ENCODE peak calls at places on chromosomes 11 and 22, in eight cellular contexts. I is GM23338; D is KG1; H is activated T-cell treated with anti-CD3 and anti-CD28 coated beads for 1 hour; Z is RPMI7951; X is fibroblast of the aortic adventitia; U is HCEC 1CT; B is stimulated activated CD4-positive, alpha-beta T cell treated with anti-CD3 and anti-CD28 coated beads, Interleukin-4, amount 100 ng/mL, for 1 hour. R is an unnamed sample.

GRCh38 chr11:86812981-86813380 is 12.6 kb downstream of the PRSS23 start:
- DNase-seq in I (no peak), D (no peak), H (no peak), Z (no peak), X (no peak), U (no peak), B (no peak), R (no peak)

GRCh38 chr11:58621586-58622262 is 741 bp upstream of the CNTF start:
- DNase-seq in I (no peak), D (no peak), H (no peak), Z (no peak), X (no peak), U (no peak), B (no peak), R (no peak)

GRCh38 chr11:4606231-4607015 is 1.6 kb downstream of the TRIM68 start:
- DNase-seq in I (no peak), D (no peak), H (no peak), Z (peak), X (peak), U (no peak), B (no peak), R (peak)

GRCh38 chr11:123144707-123145106 is 50.3 kb downstream of the CLMP start:
- DNase-seq in I (no peak), D (no peak), H (no peak), Z (no peak), X (no peak), U (no peak), B (no peak), R (no peak)

GRCh38 chr11:57368106-57368826 is 12.7 kb downstream of the PRG3 start:
- DNase-seq in I (no peak), D (no peak), H (no peak), Z (no peak), X (no peak), U (no peak), B (no peak), R (no peak)

GRCh38 chr11:6400431-6401345 is 10.4 kb downstream of the SMPD1 start:
- DNase-seq in I (no peak), D (no peak), H (no peak), Z (no peak), X (no peak), U (no peak), B (no peak), R (no peak)

GRCh38 chr22:49534386-49534785 is 293.3 kb downstream of the BRD1 start:
- DNase-seq in I (no peak), D (no peak), H (no peak), Z (no peak), X (no peak), U (no peak), B (no peak), R (no peak)

GRCh38 chr11:94133752-94134151 is 5.1 kb downstream of the PANX1 start:
- DNase-seq in I (no peak), D (no peak), H (no peak), Z (no peak), X (no peak), U (no peak), B (no peak), R (no peak)

GRCh38 chr22:47572443-47572842 is 810.0 kb downstream of the TBC1D22A start:
- DNase-seq in I (no peak), D (no peak), H (no peak), Z (no peak), X (no peak), U (no peak), B (no peak), R (no peak)

R was measured in AG10803.